ENCODE peak calls at places on chromosomes 4 and X, in six cellular contexts. One of them, this sample, is unnamed.

GRCh38 chr4:156190606-156191005 is 236.9 kb upstream of the CTSO start:
- DNase-seq in tibial nerve: no peak
- DNase-seq in upper lobe of right lung: no peak
- DNase-seq in transverse colon: no peak
- DNase-seq in cardiac muscle cell: peak
- DNase-seq in psoas muscle: no peak
- DNase-seq in this sample: no peak

GRCh38 chrX:118211891-118212816 is 95.5 kb upstream of the KLHL13 start:
- DNase-seq in psoas muscle: no peak
- DNase-seq in cardiac muscle cell: no peak
- DNase-seq in tibial nerve: no peak
- DNase-seq in upper lobe of right lung: no peak
- DNase-seq in transverse colon: no peak
- DNase-seq in this sample: peak

GRCh38 chr4:158896459-158897238 is 127.8 kb downstream of the FNIP2 start:
- DNase-seq in tibial nerve: no peak
- DNase-seq in upper lobe of right lung: no peak
- DNase-seq in psoas muscle: no peak
- DNase-seq in cardiac muscle cell: peak
- DNase-seq in transverse colon: no peak
- DNase-seq in this sample: no peak

GRCh38 chr4:2879026-2879425 is 35.4 kb downstream of the ADD1 start:
- DNase-seq in psoas muscle: no peak
- DNase-seq in cardiac muscle cell: no peak
- DNase-seq in upper lobe of right lung: no peak
- DNase-seq in tibial nerve: no peak
- DNase-seq in transverse colon: no peak
- DNase-seq in this sample: no peak

GRCh38 chrX:13005671-13006473 is 31.0 kb downstream of the TMSB4X start:
- DNase-seq in upper lobe of right lung: no peak
- DNase-seq in tibial nerve: no peak
- DNase-seq in transverse colon: no peak
- DNase-seq in psoas muscle: no peak
- DNase-seq in cardiac muscle cell: no peak
- DNase-seq in this sample: peak

GRCh38 chrX:17081969-17082368 is 135.5 kb downstream of the REPS2 start:
- DNase-seq in psoas muscle: no peak
- DNase-seq in upper lobe of right lung: no peak
- DNase-seq in tibial nerve: no peak
- DNase-seq in cardiac muscle cell: no peak
- DNase-seq in transverse colon: no peak
- DNase-seq in this sample: no peak

GRCh38 chr4:42767669-42768068 is 110.8 kb upstream of the ATP8A1 start:
- DNase-seq in tibial nerve: no peak
- DNase-seq in psoas muscle: no peak
- DNase-seq in cardiac muscle cell: no peak
- DNase-seq in transverse colon: no peak
- DNase-seq in upper lobe of right lung: no peak
- DNase-seq in this sample: no peak

GRCh38 chr4:27154706-27155105 is 294.1 kb downstream of the STIM2 start:
- DNase-seq in transverse colon: no peak
- DNase-seq in upper lobe of right lung: no peak
- DNase-seq in cardiac muscle cell: peak
- DNase-seq in tibial nerve: no peak
- DNase-seq in psoas muscle: no peak
- DNase-seq in this sample: no peak

GRCh38 chr4:182555997-182556418 is 312.8 kb downstream of the TENM3 start:
- DNase-seq in tibial nerve: no peak
- DNase-seq in cardiac muscle cell: peak
- DNase-seq in psoas muscle: no peak
- DNase-seq in upper lobe of right lung: no peak
- DNase-seq in transverse colon: no peak
- DNase-seq in this sample: no peak

GRCh38 chr4:66017671-66018070 is 347.4 kb upstream of the EPHA5 start:
- DNase-seq in psoas muscle: no peak
- DNase-seq in transverse colon: no peak
- DNase-seq in cardiac muscle cell: no peak
- DNase-seq in upper lobe of right lung: no peak
- DNase-seq in tibial nerve: no peak
- DNase-seq in this sample: no peak

GRCh38 chr4:8542776-8543525 is 37.2 kb upstream of the GPR78 start:
- DNase-seq in tibial nerve: no peak
- DNase-seq in transverse colon: no peak
- DNase-seq in upper lobe of right lung: peak
- DNase-seq in cardiac muscle cell: no peak
- DNase-seq in psoas muscle: no peak
- DNase-seq in this sample: no peak

GRCh38 chr4:1900087-1900433 is 28.9 kb downstream of the NSD2 start:
- DNase-seq in cardiac muscle cell: no peak
- DNase-seq in upper lobe of right lung: peak
- DNase-seq in tibial nerve: no peak
- DNase-seq in transverse colon: no peak
- DNase-seq in psoas muscle: no peak
- DNase-seq in this sample: no peak

GRCh38 chr4:139740121-139740520 is 74.5 kb downstream of the MGST2 start:
- DNase-seq in psoas muscle: peak
- DNase-seq in upper lobe of right lung: no peak
- DNase-seq in tibial nerve: no peak
- DNase-seq in cardiac muscle cell: peak
- DNase-seq in transverse colon: no peak
- DNase-seq in this sample: no peak

GRCh38 chr4:126986828-126987227 is 645.9 kb upstream of the INTU start:
- DNase-seq in psoas muscle: no peak
- DNase-seq in upper lobe of right lung: no peak
- DNase-seq in tibial nerve: no peak
- DNase-seq in transverse colon: no peak
- DNase-seq in cardiac muscle cell: peak
- DNase-seq in this sample: no peak

GRCh38 chr4:110675406-110675805 is 52.5 kb upstream of the PITX2 start:
- DNase-seq in tibial nerve: no peak
- DNase-seq in transverse colon: no peak
- DNase-seq in upper lobe of right lung: no peak
- DNase-seq in psoas muscle: no peak
- DNase-seq in cardiac muscle cell: no peak
- DNase-seq in this sample: no peak
- H3K4me3 ChIP-seq in tibial nerve: no peak
- H3K4me3 ChIP-seq in transverse colon: no peak
- H3K4me3 ChIP-seq in upper lobe of right lung: no peak
- H3K4me3 ChIP-seq in psoas muscle: no peak
- H3K4me3 ChIP-seq in cardiac muscle cell: no peak
- H3K4me3 ChIP-seq in this sample: no peak

DNA sequence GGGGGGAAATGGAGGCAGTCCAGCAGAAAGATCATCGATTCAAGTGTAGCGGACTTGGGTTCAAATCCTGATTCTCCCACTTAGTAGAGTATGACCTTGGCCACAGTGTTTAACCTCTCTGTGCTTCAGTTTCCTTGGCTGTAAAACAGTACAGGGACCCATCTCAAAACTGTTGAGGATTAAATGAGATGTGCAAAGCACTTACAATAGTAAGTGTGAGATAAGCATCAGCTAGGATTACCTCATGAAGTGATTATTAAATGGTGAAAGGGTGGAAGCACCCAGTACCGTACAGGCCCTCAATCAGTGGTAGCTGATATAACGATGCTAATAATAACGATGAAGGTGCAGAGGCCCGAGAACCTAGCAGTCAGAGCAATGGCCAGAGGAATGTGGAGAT is 45.1 kb downstream of the PRPS1 start:
- DNase-seq in psoas muscle: no peak
- DNase-seq in tibial nerve: no peak
- DNase-seq in transverse colon: no peak
- DNase-seq in upper lobe of right lung: no peak
- DNase-seq in cardiac muscle cell: no peak
- DNase-seq in this sample: no peak
- H3K4me3 ChIP-seq in psoas muscle: no peak
- H3K4me3 ChIP-seq in tibial nerve: peak
- H3K4me3 ChIP-seq in transverse colon: no peak
- H3K4me3 ChIP-seq in upper lobe of right lung: peak
- H3K4me3 ChIP-seq in cardiac muscle cell: no peak
- H3K4me3 ChIP-seq in this sample: peak

GRCh38 chr4:163121689-163122088 is 45.0 kb downstream of the NAF1 start:
- DNase-seq in tibial nerve: no peak
- DNase-seq in upper lobe of right lung: no peak
- DNase-seq in transverse colon: no peak
- DNase-seq in cardiac muscle cell: peak
- DNase-seq in psoas muscle: no peak
- DNase-seq in this sample: no peak
- H3K4me3 ChIP-seq in tibial nerve: no peak
- H3K4me3 ChIP-seq in upper lobe of right lung: no peak
- H3K4me3 ChIP-seq in transverse colon: no peak
- H3K4me3 ChIP-seq in cardiac muscle cell: no peak
- H3K4me3 ChIP-seq in psoas muscle: no peak
- H3K4me3 ChIP-seq in this sample: no peak

DNA sequence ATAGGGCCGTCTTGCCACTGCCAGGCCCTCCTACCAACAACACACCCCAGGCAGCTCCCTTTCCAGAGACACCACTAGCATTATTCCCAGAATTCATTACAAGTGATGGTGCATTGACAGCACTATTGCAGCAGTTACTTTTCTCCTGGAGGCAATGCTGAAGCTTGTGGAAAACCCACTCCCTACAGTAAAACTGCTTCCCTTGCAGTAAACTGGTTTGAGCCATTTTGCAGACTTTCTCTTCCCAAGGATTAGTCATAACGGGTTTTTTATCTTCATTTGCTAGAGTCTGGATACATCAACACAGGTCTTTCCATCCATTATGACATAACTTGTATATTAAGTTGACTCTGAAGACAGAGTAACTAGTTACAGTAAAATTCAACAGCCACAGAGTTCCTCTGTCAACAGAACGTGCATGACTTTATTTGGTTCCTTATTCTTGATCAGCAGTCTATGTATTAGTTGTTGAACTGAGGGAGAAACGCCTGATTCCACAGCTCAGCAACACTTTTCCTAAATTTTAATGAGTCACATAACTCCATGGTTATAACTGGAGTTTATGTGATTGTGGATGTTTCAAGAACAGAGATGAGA is 2.2 kb downstream of the ANKRD50 start:
- DNase-seq in tibial nerve: no peak
- DNase-seq in upper lobe of right lung: no peak
- DNase-seq in psoas muscle: no peak
- DNase-seq in cardiac muscle cell: peak
- DNase-seq in transverse colon: no peak
- DNase-seq in this sample: no peak
- H3K4me3 ChIP-seq in tibial nerve: peak
- H3K4me3 ChIP-seq in upper lobe of right lung: peak
- H3K4me3 ChIP-seq in psoas muscle: peak
- H3K4me3 ChIP-seq in cardiac muscle cell: peak
- H3K4me3 ChIP-seq in transverse colon: peak
- H3K4me3 ChIP-seq in this sample: no peak

GRCh38 chr4:176795441-176795840 is 2.7 kb upstream of the VEGFC start:
- DNase-seq in upper lobe of right lung: no peak
- DNase-seq in cardiac muscle cell: no peak
- DNase-seq in psoas muscle: no peak
- DNase-seq in transverse colon: no peak
- DNase-seq in tibial nerve: no peak
- DNase-seq in this sample: no peak

GRCh38 chr4:176793060-176793605 is 411 bp upstream of the VEGFC start:
- DNase-seq in upper lobe of right lung: no peak
- DNase-seq in tibial nerve: no peak
- DNase-seq in psoas muscle: no peak
- DNase-seq in transverse colon: no peak
- DNase-seq in cardiac muscle cell: no peak
- DNase-seq in this sample: no peak

GRCh38 chr4:176792348-176793059 is at the start of gene VEGFC:
- DNase-seq in transverse colon: peak
- DNase-seq in upper lobe of right lung: peak
- DNase-seq in tibial nerve: no peak
- DNase-seq in cardiac muscle cell: peak
- DNase-seq in psoas muscle: peak
- DNase-seq in this sample: peak

GRCh38 chr4:176794651-176795050 is 1.9 kb upstream of the VEGFC start:
- DNase-seq in psoas muscle: no peak
- DNase-seq in upper lobe of right lung: no peak
- DNase-seq in transverse colon: no peak
- DNase-seq in tibial nerve: no peak
- DNase-seq in cardiac muscle cell: no peak
- DNase-seq in this sample: no peak

GRCh38 chr4:176794151-176794550 is 1.4 kb upstream of the VEGFC start:
- DNase-seq in transverse colon: no peak
- DNase-seq in tibial nerve: no peak
- DNase-seq in psoas muscle: no peak
- DNase-seq in cardiac muscle cell: peak
- DNase-seq in upper lobe of right lung: no peak
- DNase-seq in this sample: no peak
- H3K4me3 ChIP-seq in transverse colon: no peak
- H3K4me3 ChIP-seq in tibial nerve: no peak
- H3K4me3 ChIP-seq in psoas muscle: no peak
- H3K4me3 ChIP-seq in cardiac muscle cell: no peak
- H3K4me3 ChIP-seq in upper lobe of right lung: no peak
- H3K4me3 ChIP-seq in this sample: no peak

GRCh38 chr4:143700060-143700419 is 435 bp downstream of the FREM3 start:
- DNase-seq in cardiac muscle cell: peak
- DNase-seq in transverse colon: no peak
- DNase-seq in psoas muscle: peak
- DNase-seq in tibial nerve: no peak
- DNase-seq in upper lobe of right lung: peak
- DNase-seq in this sample: no peak
- H3K4me3 ChIP-seq in cardiac muscle cell: peak
- H3K4me3 ChIP-seq in transverse colon: peak
- H3K4me3 ChIP-seq in psoas muscle: peak
- H3K4me3 ChIP-seq in tibial nerve: peak
- H3K4me3 ChIP-seq in upper lobe of right lung: peak
- H3K4me3 ChIP-seq in this sample: peak